ENCODE peak calls at places on chromosomes 2 and 18, in seven cellular contexts. A is heart right ventricle; M is neural crest cell; R is HT1080; C is RWPE1; I is stimulated activated CD4-positive, alpha-beta T cell treated with anti-CD3 and anti-CD28 coated beads, Interleukin-1b, Interleukin-23, amount 100 ng/mL, for 48 hours; W is HL-60. F is an unnamed sample.

GRCh38 chr2:200156140-200156858 is 150.2 kb upstream of the SPATS2L start:
- DNase-seq in A (no peak), M (no peak), R (peak), C (peak), I (no peak), W (no peak), F (no peak)

GRCh38 chr2:56812432-56812831 is 628.6 kb downstream of the CCDC85A start:
- DNase-seq in A (no peak), M (no peak), R (no peak), C (no peak), I (no peak), W (no peak), F (no peak)

GRCh38 chr2:56168163-56168562 is 15.6 kb upstream of the CCDC85A start:
- DNase-seq in A (no peak), M (no peak), R (no peak), C (no peak), I (no peak), W (no peak), F (peak)

GRCh38 chr18:65983750-65984149 is 232.9 kb downstream of the CDH7 start:
- DNase-seq in A (no peak), M (no peak), R (no peak), C (no peak), I (no peak), W (no peak), F (no peak)

GRCh38 chr2:196383799-196384198 is 212.4 kb upstream of the STK17B start:
- DNase-seq in A (no peak), M (no peak), R (no peak), C (no peak), I (no peak), W (no peak), F (no peak)

GRCh38 chr18:48347756-48348326 is 61.3 kb downstream of the ZBTB7C start:
- DNase-seq in A (no peak), M (no peak), R (no peak), C (no peak), I (no peak), W (no peak), F (no peak)

GRCh38 chr2:241750076-241750840 is 15.8 kb downstream of the D2HGDH start:
- DNase-seq in A (no peak), M (no peak), R (no peak), C (no peak), I (no peak), W (no peak), F (no peak)

GRCh38 chr2:16614314-16614860 is 51.2 kb downstream of the CYRIA start:
- DNase-seq in A (no peak), M (no peak), R (no peak), C (no peak), I (no peak), W (no peak), F (no peak)

GRCh38 chr2:218406949-218407703 is 7.5 kb downstream of the CTDSP1 start:
- DNase-seq in A (peak), M (no peak), R (peak), C (peak), I (peak), W (no peak), F (peak)

GRCh38 chr2:214507032-214507431 is 96.2 kb downstream of the VWC2L start:
- DNase-seq in A (no peak), M (no peak), R (no peak), C (no peak), I (no peak), W (no peak), F (no peak)

GRCh38 chr2:132824716-132825115 is 154.7 kb upstream of the LYPD1 start:
- DNase-seq in A (no peak), M (no peak), R (peak), C (no peak), I (no peak), W (no peak), F (no peak)

GRCh38 chr18:22433960-22434359 is 16.2 kb upstream of the CTAGE1 start:
- DNase-seq in A (no peak), M (no peak), R (no peak), C (no peak), I (no peak), W (no peak), F (no peak)

GRCh38 chr2:26952374-26952773 is 18.1 kb upstream of the MAPRE3 start:
- DNase-seq in A (no peak), M (no peak), R (no peak), C (no peak), I (no peak), W (no peak), F (no peak)

GRCh38 chr2:164388511-164388910 is 232.8 kb downstream of the GRB14 start:
- DNase-seq in A (no peak), M (no peak), R (peak), C (peak), I (no peak), W (no peak), F (no peak)

GRCh38 chr2:128734521-128735295 is 416.0 kb upstream of the HS6ST1 start:
- DNase-seq in A (no peak), M (no peak), R (peak), C (no peak), I (peak), W (peak), F (peak)

GRCh38 chr2:58870704-58871103 is 629.6 kb upstream of the FANCL start:
- DNase-seq in A (no peak), M (no peak), R (peak), C (peak), I (no peak), W (no peak), F (no peak)

GRCh38 chr18:58618822-58619553 is 9.9 kb downstream of the ALPK2 start:
- DNase-seq in A (no peak), M (no peak), R (no peak), C (no peak), I (no peak), W (no peak), F (no peak)

GRCh38 chr18:5440297-5440696 is 103.5 kb downstream of the EPB41L3 start:
- DNase-seq in A (no peak), M (no peak), R (no peak), C (no peak), I (no peak), W (peak), F (no peak)

GRCh38 chr2:84846041-84846663 is 34.7 kb downstream of the TRABD2A start:
- DNase-seq in A (no peak), M (no peak), R (peak), C (no peak), I (peak), W (no peak), F (no peak)

GRCh38 chr2:80304522-80304878 is at the start of gene LRRTM1:
- DNase-seq in A (peak), M (peak), R (no peak), C (peak), I (no peak), W (no peak), F (no peak)

GRCh38 chr2:160354677-160355076 is 138.9 kb downstream of the RBMS1 start:
- DNase-seq in A (no peak), M (no peak), R (no peak), C (no peak), I (no peak), W (no peak), F (no peak)

GRCh38 chr2:132837764-132838163 is 167.8 kb upstream of the LYPD1 start:
- DNase-seq in A (no peak), M (no peak), R (peak), C (no peak), I (no peak), W (no peak), F (no peak)